ENCODE peak calls at places on chromosome 11, in eight cellular contexts. I is transverse colon; N is left colon; F is AG10803; W is activated naive CD4-positive, alpha-beta T cell; J is mucosa of descending colon; B is Kasumi-1; M is ACHN. K is an unnamed sample.

GRCh38 chr11:46521947-46522681 is 71.7 kb downstream of the AMBRA1 start:
- DNase-seq in F (peak), W (no peak), M (peak), I (no peak), B (no peak), N (no peak), J (no peak), K (no peak)

GRCh38 chr11:876550-876949 is 33.9 kb downstream of the TSPAN4 start:
- DNase-seq in F (peak), I (no peak), M (no peak), J (no peak), B (no peak), N (no peak), W (no peak), K (no peak)

GRCh38 chr11:60159868-60160267 is 23.0 kb downstream of the MS4A6A start:
- DNase-seq in F (no peak), M (no peak), I (no peak), J (no peak), N (no peak), W (no peak), B (no peak), K (no peak)

GRCh38 chr11:65655570-65656332 is 7.0 kb downstream of the RELA start:
- DNase-seq in W (no peak), M (no peak), N (no peak), J (no peak), B (no peak), F (no peak), I (peak), K (no peak)

GRCh38 chr11:76048763-76049162 is 157.5 kb downstream of the WNT11 start:
- DNase-seq in M (peak), B (no peak), I (no peak), F (no peak), W (no peak), J (no peak), N (no peak), K (no peak)

GRCh38 chr11:36736103-36736502 is 138.1 kb upstream of the RAG2 start:
- DNase-seq in N (no peak), W (no peak), M (no peak), B (peak), F (no peak), I (no peak), J (no peak), K (no peak)

GRCh38 chr11:121485221-121485620 is 32.5 kb upstream of the SORL1-AS1 start:
- DNase-seq in J (no peak), N (no peak), M (no peak), B (no peak), W (no peak), I (no peak), F (no peak), K (no peak)

GRCh38 chr11:31509017-31509411 is 408 bp downstream of the IMMP1L start:
- DNase-seq in I (no peak), F (no peak), B (peak), N (no peak), M (peak), J (no peak), W (no peak), K (no peak)

GRCh38 chr11:59552844-59553243 is 41.5 kb downstream of the OR4D9 start:
- DNase-seq in B (no peak), M (no peak), F (no peak), I (no peak), N (no peak), W (no peak), J (no peak), K (no peak)

GRCh38 chr11:110471315-110471714 is 41.6 kb downstream of the FDX1 start:
- DNase-seq in N (no peak), W (no peak), J (no peak), I (no peak), B (no peak), F (peak), M (no peak), K (no peak)

GRCh38 chr11:100328626-100329340 is 358.3 kb upstream of the ARHGAP42 start:
- DNase-seq in F (no peak), I (no peak), J (no peak), M (peak), B (no peak), N (no peak), W (no peak), K (no peak)

GRCh38 chr11:133794205-133794604 is 51.1 kb downstream of the SPATA19 start:
- DNase-seq in J (no peak), B (no peak), F (no peak), N (no peak), M (no peak), W (no peak), I (no peak), K (no peak)

GRCh38 chr11:126518130-126518995 is 162.9 kb downstream of the ST3GAL4 start:
- DNase-seq in M (no peak), F (no peak), I (no peak), W (no peak), B (no peak), J (no peak), N (no peak), K (no peak)

GRCh38 chr11:115304774-115305472 is 199.3 kb downstream of the CADM1 start:
- DNase-seq in J (no peak), F (no peak), B (no peak), I (no peak), W (no peak), N (no peak), M (no peak), K (no peak)

GRCh38 chr11:37721485-37721884 is 1123.4 kb upstream of the RAG2 start:
- DNase-seq in F (no peak), N (no peak), B (no peak), M (no peak), I (no peak), J (no peak), W (no peak), K (no peak)

GRCh38 chr11:86535773-86536172 is 136.6 kb downstream of the ME3 start:
- DNase-seq in M (no peak), W (no peak), J (no peak), B (no peak), F (no peak), N (no peak), I (no peak), K (no peak)

GRCh38 chr11:39365809-39366436 is 2093.5 kb downstream of the LRRC4C start:
- DNase-seq in B (no peak), M (peak), W (no peak), F (no peak), I (no peak), J (no peak), N (no peak), K (no peak)